ENCODE peak calls at places on chromosome 22, in four cellular contexts. One of them, this sample, is unnamed.

GRCh38 chr22:29457730-29458129 is 19.3 kb downstream of the RFPL1 start:
- DNase-seq in NT2/D1: peak; percentile 54
- DNase-seq in NCI-H1105 treated with DMSO at 0.1 percent for 48 hours: peak; percentile 38
- DNase-seq in cerebellar cortex: peak; percentile 78
- DNase-seq in this sample: no peak

GRCh38 chr22:43848366-43849171 is 13.7 kb downstream of the SULT4A1 start:
- DNase-seq in NT2/D1: no peak
- DNase-seq in NCI-H1105 treated with DMSO at 0.1 percent for 48 hours: peak; percentile 61
- DNase-seq in cerebellar cortex: no peak
- DNase-seq in this sample: peak; percentile 62

GRCh38 chr22:20569059-20570058 is 61.9 kb downstream of the MED15 start:
- DNase-seq in NT2/D1: no peak
- DNase-seq in NCI-H1105 treated with DMSO at 0.1 percent for 48 hours: no peak
- DNase-seq in cerebellar cortex: no peak
- DNase-seq in this sample: peak; percentile 99

GRCh38 chr22:46682011-46682731 is 55.9 kb downstream of the CERK start:
- DNase-seq in NT2/D1: no peak
- DNase-seq in NCI-H1105 treated with DMSO at 0.1 percent for 48 hours: no peak
- DNase-seq in cerebellar cortex: no peak
- DNase-seq in this sample: no peak

GRCh38 chr22:37061611-37062365 is 10.2 kb downstream of the KCTD17 start:
- DNase-seq in NT2/D1: no peak
- DNase-seq in NCI-H1105 treated with DMSO at 0.1 percent for 48 hours: no peak
- DNase-seq in cerebellar cortex: no peak
- DNase-seq in this sample: no peak

GRCh38 chr22:29003975-29004646 is 57.5 kb downstream of the C22orf31 start:
- DNase-seq in NT2/D1: no peak
- DNase-seq in NCI-H1105 treated with DMSO at 0.1 percent for 48 hours: peak; percentile 80
- DNase-seq in cerebellar cortex: no peak
- DNase-seq in this sample: no peak

GRCh38 chr22:18096823-18097222 is 13.8 kb upstream of the TUBA8 start:
- DNase-seq in NT2/D1: no peak
- DNase-seq in NCI-H1105 treated with DMSO at 0.1 percent for 48 hours: no peak
- DNase-seq in cerebellar cortex: no peak
- DNase-seq in this sample: no peak

GRCh38 chr22:19723990-19724827 is 870 bp downstream of the GP1BB start:
- DNase-seq in NT2/D1: peak; percentile 52
- DNase-seq in NCI-H1105 treated with DMSO at 0.1 percent for 48 hours: peak; percentile 41
- DNase-seq in cerebellar cortex: no peak
- DNase-seq in this sample: no peak

GRCh38 chr22:49699928-49700498 is 127.7 kb downstream of the BRD1 start:
- DNase-seq in NT2/D1: no peak
- DNase-seq in NCI-H1105 treated with DMSO at 0.1 percent for 48 hours: no peak
- DNase-seq in cerebellar cortex: no peak
- DNase-seq in this sample: no peak

GRCh38 chr22:22687638-22688500 is 43.5 kb downstream of the GGTLC2 start:
- DNase-seq in NT2/D1: no peak
- DNase-seq in NCI-H1105 treated with DMSO at 0.1 percent for 48 hours: peak; percentile 34
- DNase-seq in cerebellar cortex: peak; percentile 78
- DNase-seq in this sample: peak; percentile 79

GRCh38 chr22:36762687-36763260 is 13.1 kb downstream of the IFT27 start:
- DNase-seq in NT2/D1: no peak
- DNase-seq in NCI-H1105 treated with DMSO at 0.1 percent for 48 hours: no peak
- DNase-seq in cerebellar cortex: no peak
- DNase-seq in this sample: peak; percentile 90

GRCh38 chr22:37302617-37303555 is 20.6 kb downstream of the CYTH4 start:
- DNase-seq in NT2/D1: no peak
- DNase-seq in NCI-H1105 treated with DMSO at 0.1 percent for 48 hours: no peak
- DNase-seq in cerebellar cortex: no peak
- DNase-seq in this sample: no peak

GRCh38 chr22:19718255-19719054 is 4.2 kb downstream of the SEPTIN5 start:
- DNase-seq in NT2/D1: no peak
- DNase-seq in NCI-H1105 treated with DMSO at 0.1 percent for 48 hours: no peak
- DNase-seq in cerebellar cortex: no peak
- DNase-seq in this sample: no peak

GRCh38 chr22:25021409-25021808 is 68.9 kb downstream of the KIAA1671 start:
- DNase-seq in NT2/D1: no peak
- DNase-seq in NCI-H1105 treated with DMSO at 0.1 percent for 48 hours: no peak
- DNase-seq in cerebellar cortex: no peak
- DNase-seq in this sample: no peak

GRCh38 chr22:46121523-46122287 is 28.6 kb upstream of the PPARA start:
- DNase-seq in NT2/D1: no peak
- DNase-seq in NCI-H1105 treated with DMSO at 0.1 percent for 48 hours: no peak
- DNase-seq in cerebellar cortex: no peak
- DNase-seq in this sample: no peak

GRCh38 chr22:18045794-18046193 is 21.4 kb upstream of the MICAL3 start:
- DNase-seq in NT2/D1: no peak
- DNase-seq in NCI-H1105 treated with DMSO at 0.1 percent for 48 hours: no peak
- DNase-seq in cerebellar cortex: no peak
- DNase-seq in this sample: no peak

GRCh38 chr22:35379146-35379993 is 1.5 kb upstream of the HMOX1 start:
- DNase-seq in NT2/D1: no peak
- DNase-seq in NCI-H1105 treated with DMSO at 0.1 percent for 48 hours: no peak
- DNase-seq in cerebellar cortex: no peak
- DNase-seq in this sample: no peak

GRCh38 chr22:46105494-46106278 is 44.6 kb upstream of the PPARA start:
- DNase-seq in NT2/D1: no peak
- DNase-seq in NCI-H1105 treated with DMSO at 0.1 percent for 48 hours: no peak
- DNase-seq in cerebellar cortex: peak; percentile 20
- DNase-seq in this sample: no peak

GRCh38 chr22:29926057-29926456 is 43.1 kb downstream of the MTMR3 start:
- DNase-seq in NT2/D1: no peak
- DNase-seq in NCI-H1105 treated with DMSO at 0.1 percent for 48 hours: no peak
- DNase-seq in cerebellar cortex: no peak
- DNase-seq in this sample: no peak

GRCh38 chr22:32050678-32051515 is 7.8 kb downstream of the SLC5A1 start:
- DNase-seq in NT2/D1: no peak
- DNase-seq in NCI-H1105 treated with DMSO at 0.1 percent for 48 hours: no peak
- DNase-seq in cerebellar cortex: no peak
- DNase-seq in this sample: peak; percentile 90

GRCh38 chr22:44449061-44449682 is 48.9 kb downstream of the RTL6 start:
- DNase-seq in NT2/D1: no peak
- DNase-seq in NCI-H1105 treated with DMSO at 0.1 percent for 48 hours: no peak
- DNase-seq in cerebellar cortex: no peak
- DNase-seq in this sample: peak; percentile 55

This sample was measured in foreskin fibroblast.